ENCODE peak calls at places on chromosome 7, in seven cellular contexts. M, O, W, C, D, Z and H are unnamed samples.

GRCh38 chr7:89401690-89402089 is 606.2 kb upstream of the TEX47 start:
- DNase-seq in O (no peak), C (no peak), D (no peak), W (no peak), Z (no peak), M (no peak), H (no peak)

GRCh38 chr7:522071-522937 is 2.7 kb upstream of the PDGFA start:
- DNase-seq in O (peak), D (peak), W (no peak), C (peak), Z (no peak), M (peak), H (no peak)

GRCh38 chr7:613442-614140 is 93.9 kb upstream of the PDGFA start:
- DNase-seq in C (no peak), O (no peak), W (no peak), D (no peak), M (no peak), Z (no peak), H (no peak)

GRCh38 chr7:45880433-45880860 is 7.6 kb upstream of the CCDC201 start:
- DNase-seq in D (no peak), O (no peak), Z (no peak), W (no peak), C (no peak), M (no peak), H (no peak)

GRCh38 chr7:111561659-111561908 is 708 bp downstream of the IMMP2L start:
- DNase-seq in W (no peak), Z (no peak), D (no peak), M (no peak), C (no peak), O (peak), H (no peak)

GRCh38 chr7:148575640-148576411 is 14.7 kb upstream of the C7orf33 start:
- DNase-seq in W (peak), O (peak), Z (peak), D (peak), M (peak), C (peak), H (peak)

GRCh38 chr7:23473848-23474097 is 3.5 kb upstream of the IGF2BP3 start:
- DNase-seq in C (peak), Z (no peak), W (no peak), O (no peak), M (no peak), D (no peak), H (peak)

GRCh38 chr7:55774327-55775050 is 88.1 kb downstream of the SEPTIN14 start:
- DNase-seq in Z (peak), W (no peak), M (no peak), C (peak), O (no peak), D (peak), H (no peak)

GRCh38 chr7:45888185-45888992 is at the start of gene IGFBP1:
- DNase-seq in C (peak), W (no peak), M (no peak), O (no peak), Z (no peak), D (peak), H (no peak)

GRCh38 chr7:149202831-149203231 is 7.5 kb downstream of the ZNF282 start:
- DNase-seq in W (no peak), Z (no peak), M (no peak), O (no peak), D (peak), C (no peak), H (no peak)

GRCh38 chr7:120402368-120402767 is 129.4 kb downstream of the KCND2 start:
- DNase-seq in C (no peak), O (no peak), M (no peak), Z (no peak), W (no peak), D (peak), H (no peak)

GRCh38 chr7:120985130-120985758 is 3.3 kb upstream of the CPED1 start:
- DNase-seq in D (no peak), O (no peak), M (no peak), C (no peak), Z (no peak), W (no peak), H (no peak)

GRCh38 chr7:21028186-21028989 is 241.7 kb upstream of the SP8 start:
- DNase-seq in D (peak), M (no peak), W (no peak), O (peak), Z (no peak), C (peak), H (no peak)

GRCh38 chr7:159117366-159118219 is 27.1 kb downstream of the VIPR2 start:
- DNase-seq in W (no peak), C (no peak), M (no peak), O (no peak), D (no peak), Z (no peak), H (no peak)

GRCh38 chr7:69736411-69736810 is 138.1 kb downstream of the AUTS2 start:
- DNase-seq in D (no peak), O (no peak), C (no peak), W (no peak), M (no peak), Z (no peak), H (no peak)

GRCh38 chr7:101882595-101883564 is 65.5 kb downstream of the CUX1 start:
- DNase-seq in O (peak), Z (no peak), D (peak), M (peak), C (peak), W (no peak), H (peak)

GRCh38 chr7:108467391-108467790 is 11.2 kb upstream of the NRCAM start:
- DNase-seq in M (no peak), W (no peak), O (no peak), Z (no peak), C (no peak), D (no peak), H (no peak)

GRCh38 chr7:117188949-117189348 is 133.9 kb downstream of the WNT2 start:
- DNase-seq in O (no peak), C (no peak), Z (no peak), D (no peak), M (no peak), W (no peak), H (no peak)

GRCh38 chr7:27662490-27663205 is at the start of gene HIBADH:
- DNase-seq in O (peak), W (peak), C (peak), M (peak), D (peak), Z (peak), H (peak)

GRCh38 chr7:116948934-116949333 is 4.4 kb upstream of the ST7 start:
- DNase-seq in W (no peak), Z (no peak), O (no peak), C (no peak), D (no peak), M (no peak), H (no peak)

GRCh38 chr7:831596-832291 is 532 bp upstream of the SUN1 start:
- DNase-seq in Z (no peak), D (peak), C (no peak), M (peak), O (no peak), W (peak), H (peak)

GRCh38 chr7:105581066-105581811 is at the start of gene EFCAB10:
- DNase-seq in O (peak), D (peak), M (no peak), C (peak), W (peak), Z (peak), H (no peak)

GRCh38 chr7:19677201-19677600 is 31.6 kb downstream of the POLR1F start:
- DNase-seq in W (no peak), M (no peak), Z (no peak), D (peak), O (no peak), C (no peak), H (no peak)

GRCh38 chr7:21430575-21430954 is 2.7 kb downstream of the SP4 start:
- DNase-seq in M (no peak), D (no peak), C (no peak), W (no peak), Z (no peak), O (no peak), H (no peak)

GRCh38 chr7:68224041-68224534 is 1227.5 kb downstream of the TYW1 start:
- DNase-seq in W (no peak), O (no peak), C (no peak), Z (peak), D (no peak), M (no peak), H (no peak)

GRCh38 chr7:134548877-134549276 is at the start of gene AKR1B15:
- DNase-seq in W (peak), Z (no peak), D (no peak), O (no peak), M (no peak), C (no peak), H (no peak)

GRCh38 chr7:54076619-54077018 is 465.6 kb upstream of the VSTM2A start:
- DNase-seq in W (no peak), C (no peak), O (no peak), M (no peak), D (no peak), Z (no peak), H (no peak)

GRCh38 chr7:158574308-158575036 is 13.2 kb downstream of the PTPRN2 start:
- DNase-seq in O (no peak), M (no peak), W (no peak), Z (no peak), D (no peak), C (no peak), H (no peak)

GRCh38 chr7:22990588-22990949 is 23.4 kb downstream of the HYCC1 start:
- DNase-seq in O (no peak), M (peak), C (no peak), Z (no peak), D (peak), W (no peak), H (peak)

GRCh38 chr7:99422625-99423024 is 13.9 kb downstream of the BUD31 start:
- DNase-seq in M (no peak), Z (no peak), C (no peak), W (no peak), O (peak), D (no peak), H (no peak)

GRCh38 chr7:83306487-83306886 is 143.8 kb upstream of the PCLO start:
- DNase-seq in D (no peak), O (no peak), C (no peak), W (no peak), Z (no peak), M (no peak), H (no peak)

GRCh38 chr7:24727165-24728120 is 29.8 kb downstream of the GSDME start:
- DNase-seq in Z (no peak), C (no peak), O (no peak), W (peak), M (no peak), D (no peak), H (no peak)

GRCh38 chr7:27608776-27609495 is 53.7 kb downstream of the HIBADH start:
- DNase-seq in C (no peak), O (no peak), W (no peak), M (no peak), D (peak), Z (no peak), H (no peak)

GRCh38 chr7:121195859-121196588 is 132.8 kb upstream of the WNT16 start:
- DNase-seq in C (peak), M (peak), W (no peak), D (peak), Z (no peak), O (no peak), H (no peak)